ENCODE peak calls at places on chromosomes 6 and 20, in six cellular contexts. A, Z, W, N, D and K are unnamed samples.
A peak's percentile ranks its signal among the peaks of the same experiment; 100 is the strongest.

GRCh38 chr6:35691027-35691824 is 2.5 kb upstream of the FKBP5 start:
- DNase-seq in D (no peak), N (no peak), Z (peak; percentile 88), A (peak; percentile 50), W (peak; percentile 90), K (peak; percentile 90)

GRCh38 chr6:56764081-56764566 is 121.4 kb upstream of the DST start:
- DNase-seq in Z (no peak), A (no peak), N (no peak), D (no peak), W (no peak), K (no peak)

GRCh38 chr6:112879920-112880413 is 532.8 kb downstream of the RFPL4B start:
- DNase-seq in N (peak; percentile 41), Z (no peak), W (peak; percentile 69), A (no peak), D (peak; percentile 77), K (no peak)

GRCh38 chr20:6006603-6006949 is 47.3 kb downstream of the LRRN4 start:
- DNase-seq in Z (no peak), N (no peak), A (peak; percentile 8), W (no peak), D (no peak), K (no peak)

GRCh38 chr6:169669889-169670288 is 31.9 kb downstream of the WDR27 start:
- DNase-seq in W (no peak), D (no peak), N (no peak), A (peak; percentile 25), Z (no peak), K (no peak)

GRCh38 chr20:32560989-32561830 is 23.9 kb downstream of the NOL4L start:
- DNase-seq in N (no peak), W (no peak), D (no peak), A (no peak), Z (no peak), K (no peak)

GRCh38 chr20:59393142-59393541 is 92.7 kb downstream of the EDN3 start:
- DNase-seq in D (no peak), Z (no peak), W (no peak), N (no peak), A (no peak), K (no peak)

GRCh38 chr20:63553933-63554290 is at the start of gene FNDC11:
- DNase-seq in D (peak; percentile 73), A (peak; percentile 42), Z (no peak), N (no peak), W (peak; percentile 78), K (peak; percentile 42)

GRCh38 chr20:17511401-17511800 is 19.8 kb downstream of the BFSP1 start:
- DNase-seq in A (no peak), W (no peak), N (no peak), Z (no peak), D (no peak), K (no peak)

GRCh38 chr6:68196645-68197044 is 438.4 kb upstream of the ADGRB3 start:
- DNase-seq in A (no peak), W (no peak), N (no peak), D (peak; percentile 20), Z (no peak), K (no peak)

GRCh38 chr6:36312854-36313627 is 23.6 kb downstream of the BNIP5 start:
- DNase-seq in Z (peak; percentile 50), A (no peak), D (no peak), N (no peak), W (no peak), K (no peak)

GRCh38 chr6:41503841-41504525 is 42.2 kb upstream of the FOXP4 start:
- DNase-seq in D (no peak), W (no peak), N (no peak), A (no peak), Z (peak; percentile 72), K (peak; percentile 51)

GRCh38 chr6:41503435-41503768 is 42.8 kb upstream of the FOXP4 start:
- DNase-seq in A (no peak), W (no peak), D (no peak), N (no peak), Z (no peak), K (no peak)

GRCh38 chr6:41505084-41506049 is 40.8 kb upstream of the FOXP4 start:
- DNase-seq in A (peak; percentile 77), D (peak; percentile 31), W (peak; percentile 82), Z (peak; percentile 94), N (no peak), K (peak; percentile 90)

GRCh38 chr6:41502607-41503434 is 43.4 kb upstream of the FOXP4 start:
- DNase-seq in N (no peak), Z (peak; percentile 59), A (peak; percentile 20), W (peak; percentile 74), D (peak; percentile 49), K (peak; percentile 34)

GRCh38 chr6:41504526-41505021 is 41.6 kb upstream of the FOXP4 start:
- DNase-seq in D (no peak), W (no peak), Z (no peak), A (no peak), N (no peak), K (no peak)
- H3K4me3 ChIP-seq in D (no peak overlapping the region), W (peak overlapping the region; percentile 47), Z (peak overlapping the region; percentile 42), A (peak overlapping the region; percentile 45), N (peak overlapping the region; percentile 48), K (peak overlapping the region; percentile 46)

DNA sequence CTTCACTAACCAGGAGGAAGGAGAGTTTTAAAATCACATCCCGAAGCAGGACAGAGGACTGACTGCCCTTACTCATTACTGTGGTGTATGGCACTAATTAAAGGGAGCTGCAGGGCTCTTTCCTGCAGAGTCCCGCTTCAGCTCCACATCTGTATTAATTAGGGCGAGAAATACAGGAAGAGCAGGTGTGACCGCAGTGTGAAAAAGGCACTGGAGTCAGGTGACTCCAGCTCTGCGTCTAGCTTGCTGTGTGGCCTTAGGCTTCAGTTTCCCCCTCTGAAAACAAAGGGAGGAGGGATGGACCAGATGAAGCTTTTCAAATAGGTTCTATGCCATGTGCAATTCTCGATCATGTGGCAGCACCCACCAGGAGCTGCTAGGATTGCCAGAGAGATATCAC is 34.0 kb downstream of the KIAA1755 start:
- DNase-seq in D (no peak), N (no peak), A (no peak), Z (peak; percentile 8), W (peak; percentile 1), K (no peak)
- H3K4me3 ChIP-seq in D (no peak overlapping the region), N (no peak overlapping the region), A (no peak overlapping the region), Z (no peak overlapping the region), W (no peak overlapping the region), K (no peak overlapping the region)

GRCh38 chr6:164396071-164397047 is 913.0 kb downstream of the C6orf118 start:
- DNase-seq in A (no peak), W (no peak), D (no peak), Z (no peak), N (peak; percentile 80), K (no peak)
- H3K4me3 ChIP-seq in A (peak overlapping the region; percentile 42), W (peak overlapping the region; percentile 12), D (no peak overlapping the region), Z (no peak overlapping the region), N (peak overlapping the region; percentile 52), K (peak overlapping the region; percentile 5)

GRCh38 chr20:10218536-10219451 is at the start of gene SNAP25:
- DNase-seq in N (peak; percentile 91), A (no peak), D (peak; percentile 73), W (no peak), Z (peak; percentile 92), K (peak; percentile 75)

GRCh38 chr20:10217517-10218410 is 866 bp upstream of the SNAP25 start:
- DNase-seq in Z (peak; percentile 92), D (no peak), N (peak; percentile 85), W (no peak), A (no peak), K (peak; percentile 78)

GRCh38 chr20:10221022-10221421 is 2.4 kb downstream of the SNAP25 start:
- DNase-seq in Z (no peak), A (no peak), N (peak; percentile 59), D (no peak), W (no peak), K (no peak)

GRCh38 chr20:10219993-10220750 is 1.5 kb downstream of the SNAP25 start:
- DNase-seq in A (no peak), W (no peak), N (no peak), Z (no peak), D (no peak), K (no peak)

DNA sequence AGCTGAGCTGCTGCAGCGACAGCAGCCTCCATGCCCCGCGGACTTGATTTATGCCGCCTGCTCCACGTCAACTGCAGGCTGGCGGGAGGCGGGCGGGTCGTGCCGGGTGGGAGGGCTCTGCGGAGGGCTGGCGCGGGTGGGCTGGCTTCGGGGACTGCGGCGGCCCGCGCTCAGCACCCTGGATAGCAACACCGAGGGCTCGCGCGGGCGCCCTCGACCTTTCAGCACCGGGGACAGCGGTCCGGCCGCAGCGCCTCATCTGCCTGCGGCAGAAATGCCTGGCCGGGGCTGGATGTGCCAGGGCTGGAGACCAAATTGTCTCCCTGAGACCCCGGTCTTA is 792 bp downstream of the SNAP25 start:
- DNase-seq in Z (peak; percentile 93), A (peak; percentile 66), D (peak; percentile 71), N (peak; percentile 66), W (peak; percentile 84), K (peak; percentile 72)
- H3K4me3 ChIP-seq in Z (peak overlapping the region; percentile 44), A (no peak overlapping the region), D (no peak overlapping the region), N (peak overlapping the region; percentile 69), W (peak overlapping the region; percentile 44), K (peak overlapping the region; percentile 36)

GRCh38 chr6:146287691-146288369 is 255.8 kb upstream of the RAB32 start:
- DNase-seq in Z (no peak), A (no peak), D (no peak), W (no peak), N (no peak), K (no peak)

GRCh38 chr6:146289816-146290588 is 253.6 kb upstream of the RAB32 start:
- DNase-seq in A (peak; percentile 21), N (no peak), Z (no peak), W (no peak), D (no peak), K (no peak)

GRCh38 chr6:146286976-146287375 is 256.7 kb upstream of the RAB32 start:
- DNase-seq in Z (no peak), D (no peak), A (no peak), N (no peak), W (no peak), K (no peak)

GRCh38 chr6:146292506-146292905 is 251.1 kb upstream of the RAB32 start:
- DNase-seq in N (no peak), Z (no peak), W (no peak), A (no peak), D (no peak), K (no peak)

DNA sequence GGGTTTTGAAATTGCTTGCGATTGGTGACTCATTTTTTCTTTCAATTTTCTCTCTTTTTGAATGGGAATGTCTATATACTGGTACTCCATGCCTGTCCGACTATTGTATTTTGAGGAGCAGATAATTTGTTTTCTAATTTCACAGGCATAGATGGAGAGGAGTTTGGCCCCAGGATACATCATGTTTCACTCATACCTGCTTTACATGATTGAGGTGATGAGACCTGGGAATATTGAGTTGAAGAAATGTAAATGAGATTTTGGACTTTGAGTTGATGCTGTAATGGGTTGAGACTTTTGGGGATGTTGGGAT is 253.1 kb upstream of the RAB32 start:
- DNase-seq in Z (no peak), N (no peak), A (no peak), D (no peak), W (no peak), K (no peak)
- H3K4me3 ChIP-seq in Z (no peak overlapping the region), N (no peak overlapping the region), A (no peak overlapping the region), D (no peak overlapping the region), W (no peak overlapping the region), K (no peak overlapping the region)